ENCODE peak calls at places on chromosomes 13 and 19, in five cellular contexts. F is aorta, H is substantia nigra, S is IMR-90, N is neural progenitor cell. D is an unnamed sample.

GRCh38 chr19:49677232-49677881 is at the start of gene PRMT1:
- DNase-seq in F (no peak), S (no peak), H (peak), N (no peak), D (no peak)

GRCh38 chr19:6423499-6424189 is 967 bp downstream of the KHSRP start:
- DNase-seq in N (peak), H (no peak), F (peak), S (peak), D (no peak)

GRCh38 chr13:74080762-74081161 is 53.4 kb downstream of the KLF12 start:
- DNase-seq in N (no peak), F (no peak), H (no peak), S (no peak), D (no peak)

GRCh38 chr19:22605275-22606211 is 28.6 kb upstream of the ZNF492 start:
- DNase-seq in N (no peak), H (no peak), S (no peak), F (no peak), D (no peak)

GRCh38 chr19:32287811-32288227 is 57.6 kb upstream of the ZNF507 start:
- DNase-seq in S (peak), H (peak), N (peak), F (peak), D (peak)

GRCh38 chr13:103866041-103866440 is 799.8 kb upstream of the SLC10A2 start:
- DNase-seq in F (no peak), N (peak), S (no peak), H (no peak), D (no peak)

GRCh38 chr13:107441279-107441678 is 774.1 kb downstream of the LIG4 start:
- DNase-seq in F (no peak), H (no peak), N (no peak), S (peak), D (no peak)

GRCh38 chr13:26946675-26947342 is 186.2 kb upstream of the GPR12 start:
- DNase-seq in S (peak), H (no peak), F (no peak), N (peak), D (no peak)

GRCh38 chr19:6773323-6773931 is 919 bp downstream of the VAV1 start:
- DNase-seq in S (no peak), F (peak), H (peak), N (no peak), D (no peak)

GRCh38 chr19:35844482-35845214 is 7.7 kb downstream of the NPHS1 start:
- DNase-seq in N (no peak), H (no peak), S (no peak), F (no peak), D (no peak)

GRCh38 chr19:5607318-5608270 is 15.0 kb downstream of the SAFB2 start:
- DNase-seq in H (no peak), S (no peak), N (no peak), F (peak), D (no peak)

GRCh38 chr19:7069042-7069903 is at the start of gene ZNF557:
- DNase-seq in H (peak), F (peak), N (peak), S (peak), D (peak)

GRCh38 chr13:101706651-101707050 is 254.2 kb downstream of the ITGBL1 start:
- DNase-seq in F (peak), S (peak), H (no peak), N (no peak), D (peak)

GRCh38 chr13:33057019-33057785 is 41.0 kb downstream of the KL start:
- DNase-seq in H (no peak), F (no peak), S (peak), N (peak), D (no peak)

GRCh38 chr13:50594276-50594970 is 249.1 kb downstream of the DLEU7 start:
- DNase-seq in N (peak), F (no peak), H (no peak), S (no peak), D (no peak)

GRCh38 chr13:72726721-72727416 is 560 bp downstream of the MZT1 start:
- DNase-seq in N (peak), F (peak), H (peak), S (no peak), D (no peak)

GRCh38 chr19:53432088-53432661 is 391 bp downstream of the ZNF761 start:
- DNase-seq in S (peak), F (peak), H (peak), N (peak), D (no peak)

GRCh38 chr13:23570099-23570926 is at the start of gene TNFRSF19:
- DNase-seq in F (no peak), S (peak), N (peak), H (no peak), D (no peak)

GRCh38 chr19:7792286-7792685 is 29.2 kb downstream of the CLEC4M start:
- DNase-seq in N (no peak), S (peak), F (no peak), H (no peak), D (no peak)

DNA sequence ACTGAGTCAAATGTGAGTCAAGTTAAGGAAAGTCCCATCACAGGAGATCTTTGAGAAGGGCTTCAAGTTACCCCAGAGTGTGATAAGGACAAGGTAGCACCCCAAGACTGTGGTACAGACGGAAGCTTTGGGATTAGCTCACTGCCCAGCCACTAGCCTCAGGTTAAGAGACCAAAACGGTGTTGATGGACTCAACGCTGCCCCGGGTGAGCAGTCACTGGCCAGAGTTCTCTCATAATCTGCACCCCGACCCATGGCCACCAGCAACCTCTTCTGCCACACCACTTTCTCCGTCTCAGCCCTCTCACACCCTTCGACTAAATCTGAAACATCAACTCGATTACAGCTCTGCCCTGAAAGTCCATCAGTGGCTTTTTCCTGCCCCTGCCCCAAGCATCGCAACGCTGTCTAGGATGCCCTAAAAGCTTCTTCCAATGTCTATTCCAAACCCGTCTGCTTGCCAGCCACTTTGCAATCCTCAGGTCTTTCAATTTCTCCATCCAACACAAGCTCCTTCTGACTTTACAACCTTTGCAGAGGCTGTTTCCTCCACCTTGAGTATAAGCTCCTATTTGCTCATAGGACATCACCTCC is 5.6 kb downstream of the HNRNPL start:
- DNase-seq in S (no peak), H (no peak), N (no peak), F (peak), D (no peak)
- H3K27ac ChIP-seq in S (no peak), H (no peak), N (peak), F (no peak), D (peak)

GRCh38 chr13:47463726-47464125 is 537.3 kb downstream of the SUCLA2 start:
- DNase-seq in N (no peak), S (peak), H (no peak), F (no peak), D (no peak)
- H3K27ac ChIP-seq in N (no peak), S (no peak), H (no peak), F (no peak), D (no peak)

GRCh38 chr19:4454621-4454951 is 3.0 kb downstream of the UBXN6 start:
- DNase-seq in N (no peak), S (no peak), H (no peak), F (no peak), D (no peak)
- H3K27ac ChIP-seq in N (no peak), S (peak), H (no peak), F (no peak), D (peak)

GRCh38 chr19:13539332-13539731 is 33.1 kb upstream of the CACNA1A start:
- DNase-seq in H (no peak), S (no peak), N (no peak), F (no peak), D (no peak)
- H3K27ac ChIP-seq in H (no peak), S (no peak), N (no peak), F (no peak), D (no peak)

GRCh38 chr13:108958013-108958376 is 328.6 kb downstream of the MYO16 start:
- DNase-seq in H (no peak), S (no peak), N (no peak), F (no peak), D (no peak)
- H3K27ac ChIP-seq in H (no peak), S (peak), N (no peak), F (no peak), D (no peak)

GRCh38 chr13:99287544-99287943 is 19.7 kb downstream of the GPR183 start:
- DNase-seq in H (no peak), F (no peak), N (no peak), S (no peak), D (no peak)
- H3K27ac ChIP-seq in H (no peak), F (peak), N (no peak), S (no peak), D (no peak)

GRCh38 chr19:50835103-50835784 is 1.9 kb upstream of the KLK15 start:
- DNase-seq in H (no peak), F (no peak), S (no peak), N (no peak), D (no peak)
- H3K27ac ChIP-seq in H (no peak), F (no peak), S (no peak), N (no peak), D (no peak)

DNA sequence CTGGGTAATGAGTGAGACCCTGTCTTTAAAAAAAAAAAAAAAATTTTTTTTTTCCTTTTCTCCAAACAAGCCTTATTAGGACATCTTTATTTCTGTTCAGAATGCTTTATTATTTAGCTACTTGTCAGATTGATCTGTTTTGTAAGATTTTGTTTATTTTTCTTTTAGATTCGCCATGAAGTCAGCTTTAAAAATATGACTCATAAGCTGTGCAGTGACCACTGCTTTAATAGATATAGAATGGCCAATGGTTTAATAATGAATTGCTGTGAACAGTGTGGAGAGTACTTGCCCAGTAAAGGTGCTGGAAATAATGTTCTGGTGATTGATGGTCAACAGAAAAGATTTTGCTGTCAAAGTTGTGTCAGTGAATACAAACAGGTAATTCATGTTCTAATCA is 47.7 kb downstream of the ZMYM2 start:
- DNase-seq in H (no peak), N (no peak), S (peak), F (no peak), D (no peak)
- H3K27ac ChIP-seq in H (no peak), N (no peak), S (peak), F (no peak), D (no peak)

DNA sequence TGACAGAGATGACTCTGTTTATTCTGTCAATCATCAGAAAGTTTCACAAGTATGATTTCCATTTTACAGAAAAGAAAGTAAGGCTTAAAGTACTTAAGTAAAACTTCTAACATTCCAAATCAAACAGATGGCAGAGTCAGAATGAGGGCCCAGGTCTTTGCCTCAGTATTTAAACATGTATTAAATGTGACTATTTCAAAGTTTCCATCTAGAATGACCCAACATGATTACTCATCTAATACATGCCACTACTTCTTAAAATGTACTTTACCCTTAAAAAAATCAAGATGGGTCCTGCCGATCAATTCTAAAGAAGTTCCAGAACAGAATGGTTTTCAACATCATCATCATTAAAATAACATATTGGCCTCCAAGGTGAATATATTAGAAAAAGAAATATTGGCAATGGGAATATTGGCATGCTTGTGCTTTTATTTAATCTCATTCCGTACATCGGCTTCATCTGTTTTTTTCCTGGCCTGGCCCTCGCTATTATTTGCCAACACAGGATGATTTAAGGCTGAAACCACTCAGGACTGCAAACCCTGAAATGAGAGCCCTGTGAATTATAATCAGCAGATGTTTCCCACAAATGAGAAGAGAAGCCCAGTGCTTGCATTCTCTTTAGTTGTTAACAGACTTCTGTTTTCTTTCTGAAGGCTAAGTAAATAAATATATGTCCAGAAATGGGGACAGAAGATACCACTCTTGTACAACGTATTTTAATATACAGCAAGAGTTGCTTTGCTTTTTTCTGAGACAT is 340.0 kb downstream of the DNAJC15 start:
- DNase-seq in F (no peak), H (no peak), S (peak), N (no peak), D (no peak)
- H3K27ac ChIP-seq in F (no peak), H (peak), S (no peak), N (peak), D (no peak)

DNA sequence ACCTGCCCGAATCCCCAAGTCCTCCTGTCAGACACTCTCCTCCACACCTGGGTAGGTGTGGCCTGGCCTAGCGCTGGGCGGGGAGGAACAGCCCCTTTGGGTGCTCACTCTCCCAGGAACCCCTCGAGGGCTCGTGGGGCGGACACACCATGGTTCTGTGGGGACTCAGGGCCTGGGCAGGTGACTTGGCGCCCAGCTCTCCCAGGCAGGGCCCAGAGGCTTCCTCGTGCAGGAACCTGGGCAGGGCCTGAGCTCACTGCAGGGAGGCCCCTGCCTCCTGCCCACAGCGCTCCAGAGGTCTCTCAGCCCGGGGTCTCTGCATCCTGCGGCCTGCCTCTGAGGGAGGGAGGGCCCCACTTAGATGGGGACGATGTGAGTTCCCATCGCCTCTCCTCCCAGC is 11.9 kb downstream of the LSM4 start:
- DNase-seq in N (no peak), H (no peak), F (no peak), S (no peak), D (no peak)
- H3K27ac ChIP-seq in N (no peak), H (no peak), F (no peak), S (no peak), D (no peak)